ENCODE peak calls at places on chromosomes 3 and 15, in eight cellular contexts. Q, P, L, C, E, T, J and H are unnamed samples.

GRCh38 chr3:86180696-86181095 is 810.3 kb downstream of the VGLL3 start:
- DNase-seq in Q (no peak), P (no peak), L (no peak), C (no peak), E (peak), T (no peak), J (no peak), H (no peak)

GRCh38 chr15:48058371-48058770 is 62.4 kb upstream of the SLC24A5 start:
- DNase-seq in Q (no peak), P (no peak), L (no peak), C (no peak), E (no peak), T (no peak), J (no peak), H (no peak)

GRCh38 chr3:62003833-62004232 is 369.5 kb downstream of the FEZF2 start:
- DNase-seq in Q (no peak), P (no peak), L (no peak), C (no peak), E (no peak), T (no peak), J (no peak), H (no peak)

GRCh38 chr15:31485431-31485830 is 158.8 kb downstream of the KLF13 start:
- DNase-seq in Q (no peak), P (no peak), L (no peak), C (no peak), E (no peak), T (no peak), J (no peak), H (no peak)

GRCh38 chr3:4426782-4427344 is 40.2 kb downstream of the SUMF1 start:
- DNase-seq in Q (peak), P (no peak), L (no peak), C (no peak), E (peak), T (peak), J (no peak), H (no peak)

GRCh38 chr15:66294157-66294931 is 976 bp downstream of the DIS3L start:
- DNase-seq in Q (peak), P (no peak), L (no peak), C (peak), E (peak), T (peak), J (no peak), H (peak)

GRCh38 chr15:88702983-88703382 is 64.2 kb downstream of the ISG20 start:
- DNase-seq in Q (no peak), P (no peak), L (no peak), C (no peak), E (no peak), T (no peak), J (no peak), H (no peak)

GRCh38 chr3:127679534-127680145 is 6.9 kb downstream of the ABTB1 start:
- DNase-seq in Q (no peak), P (no peak), L (peak), C (no peak), E (no peak), T (no peak), J (no peak), H (no peak)

GRCh38 chr15:62758126-62758951 is 284.2 kb upstream of the TPM1 start:
- DNase-seq in Q (no peak), P (no peak), L (no peak), C (no peak), E (peak), T (peak), J (no peak), H (no peak)

GRCh38 chr3:193774916-193775285 is 181.9 kb downstream of the OPA1 start:
- DNase-seq in Q (no peak), P (no peak), L (no peak), C (no peak), E (no peak), T (no peak), J (no peak), H (no peak)

GRCh38 chr3:126554560-126555525 is 3.9 kb downstream of the C3orf22 start:
- DNase-seq in Q (no peak), P (no peak), L (peak), C (no peak), E (no peak), T (no peak), J (no peak), H (no peak)

GRCh38 chr3:175885196-175885766 is 1026.1 kb downstream of the NAALADL2 start:
- DNase-seq in Q (no peak), P (no peak), L (no peak), C (no peak), E (no peak), T (no peak), J (no peak), H (no peak)

GRCh38 chr15:38076806-38077205 is 142.4 kb downstream of the TMCO5A start:
- DNase-seq in Q (no peak), P (peak), L (no peak), C (no peak), E (no peak), T (no peak), J (no peak), H (no peak)

GRCh38 chr3:44016818-44017217 is 224.9 kb upstream of the TOPAZ1 start:
- DNase-seq in Q (no peak), P (no peak), L (no peak), C (no peak), E (no peak), T (no peak), J (no peak), H (no peak)

GRCh38 chr3:113165841-113166240 is 45.5 kb upstream of the BOC start:
- DNase-seq in Q (no peak), P (no peak), L (no peak), C (no peak), E (no peak), T (no peak), J (no peak), H (no peak)

GRCh38 chr3:185837409-185837808 is 12.6 kb upstream of the IGF2BP2 start:
- DNase-seq in Q (no peak), P (no peak), L (no peak), C (no peak), E (no peak), T (no peak), J (no peak), H (no peak)

GRCh38 chr3:194572131-194572789 is 61.0 kb downstream of the TMEM44 start:
- DNase-seq in Q (peak), P (no peak), L (no peak), C (no peak), E (peak), T (no peak), J (no peak), H (no peak)

GRCh38 chr15:95141486-95141885 is 910.1 kb downstream of the MCTP2 start:
- DNase-seq in Q (no peak), P (no peak), L (no peak), C (no peak), E (peak), T (no peak), J (no peak), H (no peak)

GRCh38 chr3:72719137-72719536 is 129.1 kb downstream of the SHQ1 start:
- DNase-seq in Q (no peak), P (no peak), L (no peak), C (no peak), E (no peak), T (no peak), J (no peak), H (no peak)

GRCh38 chr3:57068437-57069089 is 8.1 kb downstream of the SPATA12 start:
- DNase-seq in Q (peak), P (no peak), L (no peak), C (no peak), E (peak), T (peak), J (peak), H (peak)